ENCODE peak calls at places on chromosomes 5 and 9, in eight cellular contexts. O, Q, N, X, H, A, C and G are unnamed samples.
A peak's percentile ranks its signal among the peaks of the same experiment; 100 is the strongest.

GRCh38 chr5:160272889-160273288 is 39.5 kb downstream of the CCNJL start:
- DNase-seq in A (no peak), Q (no peak), H (no peak), X (no peak), O (no peak), C (no peak), N (no peak), G (no peak)

GRCh38 chr9:90979138-90979551 is 177.5 kb downstream of the SYK start:
- DNase-seq in X (no peak), H (no peak), C (no peak), N (no peak), O (no peak), Q (no peak), A (no peak), G (no peak)

GRCh38 chr5:61926911-61927310 is 379.1 kb upstream of the KIF2A start:
- DNase-seq in C (no peak), N (no peak), O (no peak), A (no peak), H (no peak), X (no peak), Q (no peak), G (no peak)

GRCh38 chr5:178306430-178307225 is 74.0 kb upstream of the PHYKPL start:
- DNase-seq in O (no peak), N (no peak), C (peak; percentile 50), X (no peak), Q (no peak), A (no peak), H (no peak), G (no peak)

GRCh38 chr9:110183208-110184145 is 24.5 kb downstream of the C9orf152 start:
- DNase-seq in Q (peak; percentile 27), N (no peak), O (peak; percentile 89), C (peak; percentile 70), H (no peak), A (peak; percentile 56), X (peak; percentile 38), G (peak; percentile 55)

GRCh38 chr5:139817362-139817761 is 21.8 kb downstream of the PSD2 start:
- DNase-seq in N (no peak), O (no peak), Q (no peak), C (no peak), H (no peak), A (no peak), X (no peak), G (no peak)

GRCh38 chr9:92440751-92441046 is 16.4 kb upstream of the OMD start:
- DNase-seq in A (no peak), Q (no peak), N (no peak), H (no peak), X (no peak), O (no peak), C (no peak), G (no peak)

GRCh38 chr5:10337986-10338385 is 15.5 kb upstream of the MARCHF6 start:
- DNase-seq in H (no peak), Q (no peak), O (no peak), X (no peak), N (no peak), C (no peak), A (no peak), G (no peak)

GRCh38 chr5:40022057-40022456 is 597.3 kb upstream of the DAB2 start:
- DNase-seq in X (no peak), A (no peak), H (no peak), O (no peak), C (no peak), N (no peak), Q (no peak), G (no peak)

GRCh38 chr5:95822038-95822407 is 503 bp downstream of the GLRX start:
- DNase-seq in Q (no peak), N (no peak), X (no peak), A (no peak), O (peak; percentile 71), C (peak; percentile 77), H (no peak), G (no peak)

GRCh38 chr5:109865636-109866035 is 175.9 kb downstream of the MAN2A1 start:
- DNase-seq in H (no peak), O (no peak), N (no peak), Q (no peak), X (no peak), C (no peak), A (peak; percentile 75), G (no peak)

GRCh38 chr9:89179920-89180667 is 1.5 kb upstream of the SHC3 start:
- DNase-seq in C (no peak), A (peak; percentile 75), H (no peak), X (peak; percentile 51), N (no peak), O (peak; percentile 95), Q (peak; percentile 45), G (no peak)

GRCh38 chr5:1300581-1301083 is 5.8 kb upstream of the TERT start:
- DNase-seq in H (no peak), X (no peak), N (no peak), C (peak; percentile 38), A (no peak), Q (no peak), O (no peak), G (no peak)

GRCh38 chr5:139639619-139640431 is 8.3 kb upstream of the CXXC5 start:
- DNase-seq in X (no peak), N (no peak), C (peak; percentile 63), O (no peak), Q (no peak), H (no peak), A (no peak), G (no peak)

GRCh38 chr9:99253772-99254431 is 31.8 kb downstream of the SEC61B start:
- DNase-seq in H (no peak), N (no peak), C (peak; percentile 91), X (peak; percentile 76), O (peak; percentile 19), Q (peak; percentile 88), A (no peak), G (peak; percentile 93)

GRCh38 chr5:57190593-57190992 is 16.7 kb downstream of the GPBP1 start:
- DNase-seq in X (no peak), N (no peak), O (no peak), C (no peak), A (no peak), Q (no peak), H (no peak), G (no peak)

GRCh38 chr9:112074250-112075008 is 100.7 kb downstream of the SUSD1 start:
- DNase-seq in N (peak; percentile 50), C (peak; percentile 86), H (peak; percentile 42), A (peak; percentile 76), O (peak; percentile 85), Q (peak; percentile 46), X (peak; percentile 56), G (peak; percentile 44)

GRCh38 chr5:109692852-109693251 is 3.1 kb downstream of the MAN2A1 start:
- DNase-seq in A (no peak), Q (no peak), C (no peak), X (no peak), O (no peak), H (no peak), N (no peak), G (no peak)

GRCh38 chr5:13477118-13477737 is 467.3 kb downstream of the DNAH5 start:
- DNase-seq in H (no peak), O (no peak), X (no peak), Q (no peak), C (no peak), A (no peak), N (no peak), G (no peak)

GRCh38 chr5:141402553-141403328 is at the start of gene PCDHGA9:
- DNase-seq in H (no peak), A (no peak), C (no peak), O (peak; percentile 60), N (no peak), Q (no peak), X (no peak), G (no peak)

GRCh38 chr5:56740000-56740399 is 75.3 kb upstream of the MAP3K1 start:
- DNase-seq in Q (no peak), C (no peak), H (no peak), N (no peak), A (no peak), O (no peak), X (no peak), G (no peak)

GRCh38 chr9:23044549-23044948 is 597.9 kb downstream of the DMRTA1 start:
- DNase-seq in N (no peak), Q (no peak), H (no peak), A (no peak), C (no peak), O (no peak), X (no peak), G (no peak)

GRCh38 chr5:2012885-2013284 is 130.2 kb upstream of the IRX4 start:
- DNase-seq in H (no peak), Q (no peak), A (no peak), O (no peak), C (no peak), N (no peak), X (no peak), G (no peak)

GRCh38 chr5:154230526-154230925 is 40.0 kb downstream of the GALNT10 start:
- DNase-seq in C (no peak), N (no peak), O (no peak), A (no peak), X (no peak), Q (no peak), H (no peak), G (no peak)

GRCh38 chr9:123399803-123400378 is 43.9 kb downstream of the CRB2 start:
- DNase-seq in X (peak; percentile 35), O (peak; percentile 82), C (no peak), A (no peak), Q (peak; percentile 20), N (no peak), H (no peak), G (no peak)

GRCh38 chr5:53073349-53073748 is 36.2 kb downstream of the MOCS2 start:
- DNase-seq in Q (no peak), O (no peak), X (no peak), H (no peak), C (no peak), A (no peak), N (no peak), G (no peak)

GRCh38 chr5:97094579-97095317 is 47.7 kb downstream of the LIX1 start:
- DNase-seq in Q (no peak), A (no peak), N (no peak), O (no peak), C (no peak), X (no peak), H (no peak), G (no peak)

GRCh38 chr5:33806736-33807442 is 84.9 kb downstream of the ADAMTS12 start:
- DNase-seq in O (no peak), N (no peak), X (no peak), C (no peak), Q (no peak), A (no peak), H (no peak), G (no peak)

GRCh38 chr9:83472764-83473163 is 65.4 kb downstream of the FRMD3 start:
- DNase-seq in Q (no peak), C (no peak), A (no peak), O (no peak), N (no peak), H (no peak), X (no peak), G (no peak)